ENCODE peak calls at places on chromosomes 6 and 20, in four cellular contexts. K, T, R and A are unnamed samples.

GRCh38 chr6:5994999-5995698 is 11.6 kb downstream of the NRN1 start:
- DNase-seq in T (no peak), R (no peak), K (no peak), A (no peak)

GRCh38 chr20:62203378-62204030 is 16.6 kb downstream of the HRH3 start:
- DNase-seq in K (no peak), R (no peak), T (no peak), A (no peak)

GRCh38 chr20:32238483-32239425 is 31.1 kb downstream of the POFUT1 start:
- DNase-seq in R (no peak), T (no peak), K (no peak), A (no peak)

GRCh38 chr6:36627801-36628246 is 33.7 kb downstream of the SRSF3 start:
- DNase-seq in K (no peak), T (peak; percentile 61), R (no peak), A (peak; percentile 87)

GRCh38 chr6:11869656-11870340 is 91.2 kb upstream of the ADTRP start:
- DNase-seq in R (no peak), T (no peak), K (no peak), A (peak; percentile 73)

GRCh38 chr6:145815875-145816274 is 1.3 kb upstream of the FBXO30 start:
- DNase-seq in K (no peak), R (no peak), T (peak; percentile 22), A (peak; percentile 6)

GRCh38 chr20:17236766-17237165 is 9.9 kb downstream of the PCSK2 start:
- DNase-seq in K (no peak), R (no peak), T (no peak), A (no peak)

GRCh38 chr20:51386586-51386985 is 155.9 kb downstream of the NFATC2 start:
- DNase-seq in K (no peak), R (no peak), T (no peak), A (no peak)

GRCh38 chr20:62211216-62211615 is 8.9 kb downstream of the HRH3 start:
- DNase-seq in R (no peak), K (no peak), T (no peak), A (no peak)

GRCh38 chr20:19774086-19774933 is 16.3 kb downstream of the RIN2 start:
- DNase-seq in K (no peak), R (no peak), T (no peak), A (no peak)

GRCh38 chr6:28981391-28981832 is 23.7 kb downstream of the ZNF311 start:
- DNase-seq in K (no peak), T (peak; percentile 72), R (no peak), A (peak; percentile 82)

GRCh38 chr20:33689973-33690372 is 3.8 kb upstream of the E2F1 start:
- DNase-seq in T (no peak), R (no peak), K (no peak), A (peak; percentile 63)

GRCh38 chr6:2765896-2766766 is 938 bp downstream of the WRNIP1 start:
- DNase-seq in R (peak; percentile 23), K (no peak), T (peak; percentile 68), A (peak; percentile 49)

GRCh38 chr6:124659427-124659826 is 302.8 kb upstream of the RNF217 start:
- DNase-seq in R (no peak), K (no peak), T (no peak), A (no peak)

GRCh38 chr6:130715058-130715457 is 112.1 kb upstream of the SMLR1 start:
- DNase-seq in K (no peak), R (no peak), T (no peak), A (no peak)

GRCh38 chr6:100504786-100505737 is 40.3 kb upstream of the SIM1 start:
- DNase-seq in T (no peak), R (no peak), K (no peak), A (no peak)

GRCh38 chr6:35024601-35025054 is 116.5 kb downstream of the TCP11 start:
- DNase-seq in K (no peak), T (peak; percentile 62), R (peak; percentile 28), A (peak; percentile 57)

GRCh38 chr20:38882600-38882999 is 43.6 kb upstream of the FAM83D start:
- DNase-seq in T (no peak), K (no peak), R (no peak), A (no peak)

GRCh38 chr20:38885357-38885756 is 40.9 kb upstream of the FAM83D start:
- DNase-seq in R (no peak), K (no peak), T (no peak), A (no peak)

GRCh38 chr20:38881806-38882440 is 44.3 kb upstream of the FAM83D start:
- DNase-seq in R (no peak), T (no peak), K (no peak), A (no peak)

GRCh38 chr20:38883981-38884733 is 42.1 kb upstream of the FAM83D start:
- DNase-seq in R (no peak), K (no peak), T (no peak), A (no peak)

DNA sequence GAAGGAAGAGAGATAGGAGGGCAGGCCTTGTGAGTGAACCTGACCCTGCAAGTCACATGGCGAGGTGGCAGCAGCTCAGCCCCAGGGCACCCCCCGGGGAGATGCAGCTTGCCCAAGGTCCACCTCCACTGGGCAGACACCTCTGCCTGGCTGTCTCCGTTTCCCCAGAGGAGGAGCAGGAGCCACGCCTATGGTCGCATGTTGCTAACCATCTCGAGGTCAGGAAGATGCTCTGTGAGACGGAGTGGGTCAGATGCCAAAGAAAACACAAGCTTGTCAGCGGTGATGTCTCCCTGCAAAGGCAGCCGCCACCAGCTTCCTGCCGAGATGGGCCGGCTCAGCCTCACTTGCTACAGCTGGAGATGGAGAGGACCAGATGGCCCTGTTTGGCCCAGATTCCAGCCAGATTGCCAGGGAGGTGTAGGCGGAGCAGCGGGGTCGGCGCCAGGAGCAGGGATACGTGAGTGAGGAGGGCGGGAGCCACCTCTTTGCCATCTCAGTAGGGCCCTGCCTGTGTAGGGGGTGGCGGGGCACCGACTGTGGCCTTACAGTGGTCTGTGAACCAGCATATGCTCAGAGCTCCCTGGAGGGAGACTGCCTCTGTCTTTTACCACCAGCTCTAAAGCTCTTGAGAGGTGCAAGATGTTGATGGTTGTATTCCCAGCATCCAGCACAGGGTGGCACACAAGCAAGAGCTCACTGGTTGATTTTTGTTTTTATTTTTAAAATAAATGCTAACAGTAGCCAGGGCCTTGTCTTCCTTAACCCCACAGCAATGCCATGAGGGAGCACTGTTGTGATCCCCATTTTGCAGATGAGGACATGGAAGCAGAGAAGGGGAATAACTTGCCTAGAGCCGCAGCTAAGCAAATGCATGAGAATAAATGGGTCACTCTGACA is 42.9 kb upstream of the FAM83D start:
- DNase-seq in T (no peak), K (no peak), R (no peak), A (peak; percentile 90)
- TF ChIP-seq CTCF in T (no peak), K (no peak), R (no peak), A (no peak)

GRCh38 chr6:158570681-158570962 is 10.7 kb downstream of the TMEM181 start:
- DNase-seq in R (no peak), T (no peak), K (no peak), A (no peak)

GRCh38 chr6:158572653-158573541 is 13.0 kb downstream of the TMEM181 start:
- DNase-seq in K (no peak), R (no peak), T (no peak), A (no peak)

GRCh38 chr6:158574800-158575199 is 14.9 kb downstream of the TMEM181 start:
- DNase-seq in K (no peak), T (no peak), R (no peak), A (peak; percentile 24)

GRCh38 chr6:158573542-158573931 is 13.6 kb downstream of the TMEM181 start:
- DNase-seq in R (no peak), T (peak; percentile 63), K (no peak), A (no peak)

DNA sequence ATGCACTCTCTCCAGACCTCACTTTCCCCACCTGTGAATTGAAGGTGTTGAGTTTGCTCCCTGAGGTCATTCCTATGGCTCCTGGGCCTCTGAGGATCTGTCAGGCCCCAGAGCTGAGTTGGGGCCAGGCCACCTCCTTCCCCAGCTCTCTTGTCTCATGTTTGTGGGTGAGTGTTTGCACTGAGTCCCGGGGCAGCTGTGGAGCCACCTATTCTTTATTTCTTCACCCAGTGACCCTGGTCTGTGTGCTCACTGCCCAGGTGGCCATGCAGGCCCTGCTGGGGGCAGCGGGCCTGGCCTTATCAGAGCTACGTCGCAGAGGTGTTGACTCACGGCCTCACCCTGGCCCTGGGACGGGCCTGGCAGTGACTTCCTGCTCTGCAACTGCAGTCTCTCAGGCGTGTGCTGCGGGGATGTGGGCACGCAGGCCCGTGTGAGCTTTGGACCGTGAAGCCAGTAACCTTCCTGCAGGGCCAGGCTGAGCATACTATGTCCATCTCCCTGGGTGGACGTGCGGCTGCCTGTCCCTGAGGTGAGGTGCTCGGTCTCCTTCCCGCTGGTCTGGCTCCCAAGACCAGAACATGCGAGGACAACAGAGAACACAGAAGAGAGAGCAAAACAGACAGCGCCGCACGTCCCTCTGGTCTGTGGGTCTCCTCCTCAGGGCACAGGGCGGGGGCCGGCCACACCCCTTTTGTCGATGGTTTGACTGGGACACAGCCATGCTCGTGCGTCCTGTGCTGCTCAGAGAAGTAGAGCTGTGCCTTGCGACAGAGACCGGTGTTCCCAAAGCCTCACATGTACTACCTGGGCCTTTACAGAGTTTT is 12.1 kb downstream of the TMEM181 start:
- DNase-seq in K (no peak), R (no peak), T (no peak), A (peak; percentile 56)
- TF ChIP-seq POLR2A in K (no peak), R (no peak), T (no peak), A (no peak)

DNA sequence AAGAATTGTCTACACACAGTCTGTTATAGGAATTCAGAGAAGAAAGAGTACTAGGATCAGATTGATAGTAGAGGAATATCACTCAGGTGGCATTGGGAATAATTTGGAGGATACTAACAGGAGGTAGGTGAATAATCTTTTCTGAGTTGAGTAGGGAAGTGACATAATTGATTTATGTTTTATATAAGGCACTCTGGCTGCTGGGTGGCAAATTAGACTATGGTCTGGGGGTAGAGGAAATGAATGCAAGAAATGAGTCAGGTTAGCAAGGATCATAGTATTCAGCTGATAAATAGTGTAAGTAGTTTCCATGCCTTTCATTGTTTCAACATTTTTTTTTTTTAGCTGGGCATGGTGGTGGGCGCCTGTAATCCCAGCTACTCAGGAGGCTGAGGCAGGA is 113.3 kb downstream of the CDKAL1 start:
- DNase-seq in R (no peak), T (no peak), K (no peak), A (no peak)
- TF ChIP-seq CTCF in R (no peak), T (no peak), K (no peak), A (no peak)

DNA sequence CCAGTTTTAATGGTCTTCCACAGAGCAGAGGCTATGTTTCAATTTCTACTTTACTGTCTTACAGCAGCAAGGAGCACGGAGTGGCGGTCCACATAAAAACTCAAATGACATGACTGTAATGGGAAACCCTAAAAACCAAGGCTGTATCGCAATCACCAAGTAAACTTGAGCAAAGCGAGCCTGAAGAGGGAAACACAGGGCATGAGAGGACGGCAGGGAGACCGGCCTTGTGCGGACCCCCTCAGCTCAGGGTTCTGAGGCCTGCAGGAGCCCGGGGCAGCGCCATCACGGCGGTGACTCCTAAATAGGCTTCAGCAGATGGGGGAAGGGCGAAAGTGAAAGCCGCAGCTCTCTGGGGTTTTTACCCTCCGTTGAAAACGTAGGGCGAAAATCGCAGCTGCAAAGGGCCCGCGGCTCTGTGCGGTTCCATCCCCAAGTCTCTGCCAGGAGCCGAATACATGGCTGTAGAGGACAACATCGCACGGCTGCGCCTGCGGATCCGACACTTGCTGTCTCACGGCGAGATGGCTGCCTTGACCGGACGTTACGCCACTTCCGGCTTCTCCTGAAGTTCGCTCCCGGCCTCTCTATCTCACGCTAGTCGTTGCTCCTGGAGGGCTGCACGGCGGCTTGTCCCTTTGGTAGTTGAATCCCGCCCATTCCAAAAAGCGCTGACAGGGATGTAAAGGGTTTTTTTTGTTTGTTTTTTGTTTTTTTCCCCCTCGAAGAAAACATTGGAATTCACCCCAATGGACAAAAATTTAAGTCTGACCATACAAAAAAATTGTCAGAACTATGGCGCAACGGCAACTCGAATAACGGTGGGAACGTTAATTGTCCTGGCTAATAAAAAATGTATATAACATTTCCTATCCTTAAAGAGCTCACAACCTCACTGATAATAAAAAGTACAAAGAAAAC is at the start of gene PSMB1:
- DNase-seq in R (peak; percentile 59), T (peak; percentile 99), K (peak; percentile 97), A (peak; percentile 95)
- TF ChIP-seq POLR2A in R (peak; percentile 73), T (peak; percentile 7), K (peak; percentile 84), A (peak; percentile 91)

GRCh38 chr6:68339488-68339887 is 295.6 kb upstream of the ADGRB3 start:
- DNase-seq in K (no peak), R (no peak), T (no peak), A (no peak)

GRCh38 chr6:68343901-68344300 is 291.2 kb upstream of the ADGRB3 start:
- DNase-seq in T (peak; percentile 69), K (no peak), R (peak; percentile 1), A (no peak)
- TF ChIP-seq CTCF in T (no peak), K (no peak), R (no peak), A (peak; percentile 38)